ENCODE peak calls at places on chromosomes 7 and 10, in eight cellular contexts. O is NAMALWA; M is kidney tubule cell; A is activated CD8-positive, alpha-beta T cell treated with anti-CD3 and anti-CD28 coated beads for 36 hours; J is uterus; E is lung; T is cardiac muscle cell; P is A549. Y is an unnamed sample.

GRCh38 chr10:11017575-11018425 is at the start of gene CELF2:
- DNase-seq in O (peak), M (peak), A (peak), J (peak), E (peak), T (peak), P (no peak), Y (no peak)

GRCh38 chr7:44080686-44081265 is 1.6 kb downstream of the POLM start:
- DNase-seq in O (no peak), M (no peak), A (no peak), J (no peak), E (no peak), T (no peak), P (no peak), Y (no peak)

GRCh38 chr10:69800109-69800508 is 1.6 kb upstream of the COL13A1 start:
- DNase-seq in O (peak), M (peak), A (peak), J (no peak), E (peak), T (peak), P (peak), Y (peak)

GRCh38 chr7:100799037-100799896 is 28.1 kb downstream of the EPHB4 start:
- DNase-seq in O (peak), M (peak), A (peak), J (peak), E (peak), T (peak), P (peak), Y (peak)

GRCh38 chr10:126169899-126170298 is 218.4 kb downstream of the ADAM12 start:
- DNase-seq in O (no peak), M (no peak), A (no peak), J (no peak), E (no peak), T (no peak), P (no peak), Y (no peak)

GRCh38 chr10:112314822-112315474 is 31.7 kb downstream of the TECTB start:
- DNase-seq in O (peak), M (peak), A (peak), J (peak), E (peak), T (peak), P (peak), Y (peak)

GRCh38 chr7:128940494-128941322 is 3.0 kb downstream of the IRF5 start:
- DNase-seq in O (peak), M (peak), A (peak), J (no peak), E (peak), T (no peak), P (no peak), Y (peak)

GRCh38 chr10:97131702-97132101 is 54.1 kb downstream of the SLIT1 start:
- DNase-seq in O (no peak), M (no peak), A (no peak), J (no peak), E (no peak), T (no peak), P (no peak), Y (no peak)

GRCh38 chr7:84161398-84161797 is 33.2 kb downstream of the SEMA3A start:
- DNase-seq in O (no peak), M (no peak), A (no peak), J (no peak), E (no peak), T (no peak), P (no peak), Y (no peak)

GRCh38 chr10:71972746-71973695 is 8.8 kb downstream of the CHST3 start:
- DNase-seq in O (no peak), M (no peak), A (no peak), J (no peak), E (no peak), T (no peak), P (no peak), Y (no peak)

GRCh38 chr7:71312755-71313490 is 181.0 kb downstream of the GALNT17 start:
- DNase-seq in O (no peak), M (no peak), A (no peak), J (no peak), E (no peak), T (no peak), P (no peak), Y (no peak)